ENCODE peak calls at places on chromosomes 11 and 22, in seven cellular contexts. One of them, this sample, is unnamed.

GRCh38 chr22:27845603-27846100 is 44.1 kb upstream of the MN1 start:
- DNase-seq in amygdala: no peak
- DNase-seq in RPMI8226: no peak
- DNase-seq in HFFc6: no peak
- DNase-seq in activated CD4-positive, alpha-beta T cell treated with anti-CD3 and anti-CD28 coated beads for 24 hours: no peak
- DNase-seq in putamen: no peak
- DNase-seq in activated T-helper 1 cell treated with anti-CD3 and anti-CD28 coated beads, Interleukin-12 subunit alpha, Interleukin-12 subunit beta, Interleukin-2, Interleukin-4 antibody, amounts not matched to agents 30 ng/mL and 10 ng/mL and 1 ng/mL, durations not matched to agents 14 hours and 24 hours and 36 hours: no peak
- DNase-seq in this sample: no peak

GRCh38 chr11:114159320-114159719 is 99.8 kb downstream of the ZBTB16 start:
- DNase-seq in amygdala: no peak
- DNase-seq in RPMI8226: no peak
- DNase-seq in HFFc6: no peak
- DNase-seq in activated CD4-positive, alpha-beta T cell treated with anti-CD3 and anti-CD28 coated beads for 24 hours: no peak
- DNase-seq in putamen: no peak
- DNase-seq in activated T-helper 1 cell treated with anti-CD3 and anti-CD28 coated beads, Interleukin-12 subunit alpha, Interleukin-12 subunit beta, Interleukin-2, Interleukin-4 antibody, amounts not matched to agents 30 ng/mL and 10 ng/mL and 1 ng/mL, durations not matched to agents 14 hours and 24 hours and 36 hours: no peak
- DNase-seq in this sample: no peak

GRCh38 chr22:30459206-30460052 is 12.4 kb downstream of the SEC14L3 start:
- DNase-seq in amygdala: no peak
- DNase-seq in RPMI8226: peak; percentile 61
- DNase-seq in HFFc6: no peak
- DNase-seq in activated CD4-positive, alpha-beta T cell treated with anti-CD3 and anti-CD28 coated beads for 24 hours: no peak
- DNase-seq in putamen: no peak
- DNase-seq in activated T-helper 1 cell treated with anti-CD3 and anti-CD28 coated beads, Interleukin-12 subunit alpha, Interleukin-12 subunit beta, Interleukin-2, Interleukin-4 antibody, amounts not matched to agents 30 ng/mL and 10 ng/mL and 1 ng/mL, durations not matched to agents 14 hours and 24 hours and 36 hours: peak; percentile 53
- DNase-seq in this sample: no peak

GRCh38 chr11:31865606-31866300 is 54.6 kb upstream of the PAX6 start:
- DNase-seq in amygdala: no peak
- DNase-seq in RPMI8226: no peak
- DNase-seq in HFFc6: no peak
- DNase-seq in activated CD4-positive, alpha-beta T cell treated with anti-CD3 and anti-CD28 coated beads for 24 hours: no peak
- DNase-seq in putamen: no peak
- DNase-seq in activated T-helper 1 cell treated with anti-CD3 and anti-CD28 coated beads, Interleukin-12 subunit alpha, Interleukin-12 subunit beta, Interleukin-2, Interleukin-4 antibody, amounts not matched to agents 30 ng/mL and 10 ng/mL and 1 ng/mL, durations not matched to agents 14 hours and 24 hours and 36 hours: no peak
- DNase-seq in this sample: no peak

GRCh38 chr11:66371627-66372415 is at the start of gene SLC29A2:
- DNase-seq in amygdala: no peak
- DNase-seq in RPMI8226: peak; percentile 99
- DNase-seq in HFFc6: no peak
- DNase-seq in activated CD4-positive, alpha-beta T cell treated with anti-CD3 and anti-CD28 coated beads for 24 hours: peak; percentile 66
- DNase-seq in putamen: peak; percentile 46
- DNase-seq in activated T-helper 1 cell treated with anti-CD3 and anti-CD28 coated beads, Interleukin-12 subunit alpha, Interleukin-12 subunit beta, Interleukin-2, Interleukin-4 antibody, amounts not matched to agents 30 ng/mL and 10 ng/mL and 1 ng/mL, durations not matched to agents 14 hours and 24 hours and 36 hours: peak; percentile 71
- DNase-seq in this sample: peak; percentile 75

GRCh38 chr11:78218707-78219492 is 30.2 kb downstream of the USP35 start:
- DNase-seq in amygdala: no peak
- DNase-seq in RPMI8226: no peak
- DNase-seq in HFFc6: no peak
- DNase-seq in activated CD4-positive, alpha-beta T cell treated with anti-CD3 and anti-CD28 coated beads for 24 hours: no peak
- DNase-seq in putamen: no peak
- DNase-seq in activated T-helper 1 cell treated with anti-CD3 and anti-CD28 coated beads, Interleukin-12 subunit alpha, Interleukin-12 subunit beta, Interleukin-2, Interleukin-4 antibody, amounts not matched to agents 30 ng/mL and 10 ng/mL and 1 ng/mL, durations not matched to agents 14 hours and 24 hours and 36 hours: no peak
- DNase-seq in this sample: no peak

GRCh38 chr11:66619080-66619554 is 2.7 kb downstream of the RBM14 start:
- DNase-seq in amygdala: no peak
- DNase-seq in RPMI8226: no peak
- DNase-seq in HFFc6: peak; percentile 75
- DNase-seq in activated CD4-positive, alpha-beta T cell treated with anti-CD3 and anti-CD28 coated beads for 24 hours: no peak
- DNase-seq in putamen: no peak
- DNase-seq in activated T-helper 1 cell treated with anti-CD3 and anti-CD28 coated beads, Interleukin-12 subunit alpha, Interleukin-12 subunit beta, Interleukin-2, Interleukin-4 antibody, amounts not matched to agents 30 ng/mL and 10 ng/mL and 1 ng/mL, durations not matched to agents 14 hours and 24 hours and 36 hours: peak; percentile 27
- DNase-seq in this sample: no peak

GRCh38 chr11:121711900-121712424 is 259.2 kb upstream of the SORL1-AS1 start:
- DNase-seq in amygdala: no peak
- DNase-seq in RPMI8226: no peak
- DNase-seq in HFFc6: no peak
- DNase-seq in activated CD4-positive, alpha-beta T cell treated with anti-CD3 and anti-CD28 coated beads for 24 hours: no peak
- DNase-seq in putamen: no peak
- DNase-seq in activated T-helper 1 cell treated with anti-CD3 and anti-CD28 coated beads, Interleukin-12 subunit alpha, Interleukin-12 subunit beta, Interleukin-2, Interleukin-4 antibody, amounts not matched to agents 30 ng/mL and 10 ng/mL and 1 ng/mL, durations not matched to agents 14 hours and 24 hours and 36 hours: no peak
- DNase-seq in this sample: no peak

GRCh38 chr22:46688949-46689348 is 49.1 kb downstream of the CERK start:
- DNase-seq in amygdala: no peak
- DNase-seq in RPMI8226: no peak
- DNase-seq in HFFc6: no peak
- DNase-seq in activated CD4-positive, alpha-beta T cell treated with anti-CD3 and anti-CD28 coated beads for 24 hours: no peak
- DNase-seq in putamen: no peak
- DNase-seq in activated T-helper 1 cell treated with anti-CD3 and anti-CD28 coated beads, Interleukin-12 subunit alpha, Interleukin-12 subunit beta, Interleukin-2, Interleukin-4 antibody, amounts not matched to agents 30 ng/mL and 10 ng/mL and 1 ng/mL, durations not matched to agents 14 hours and 24 hours and 36 hours: no peak
- DNase-seq in this sample: no peak

GRCh38 chr11:10807629-10808552 is 835 bp downstream of the EIF4G2 start:
- DNase-seq in amygdala: peak; percentile 56
- DNase-seq in RPMI8226: peak; percentile 20
- DNase-seq in HFFc6: peak; percentile 52
- DNase-seq in activated CD4-positive, alpha-beta T cell treated with anti-CD3 and anti-CD28 coated beads for 24 hours: no peak
- DNase-seq in putamen: peak; percentile 71
- DNase-seq in activated T-helper 1 cell treated with anti-CD3 and anti-CD28 coated beads, Interleukin-12 subunit alpha, Interleukin-12 subunit beta, Interleukin-2, Interleukin-4 antibody, amounts not matched to agents 30 ng/mL and 10 ng/mL and 1 ng/mL, durations not matched to agents 14 hours and 24 hours and 36 hours: peak; percentile 37
- DNase-seq in this sample: peak; percentile 39

GRCh38 chr22:22944268-22944985 is 56.8 kb downstream of the IGLL5 start:
- DNase-seq in amygdala: no peak
- DNase-seq in RPMI8226: peak; percentile 5
- DNase-seq in HFFc6: no peak
- DNase-seq in activated CD4-positive, alpha-beta T cell treated with anti-CD3 and anti-CD28 coated beads for 24 hours: no peak
- DNase-seq in putamen: no peak
- DNase-seq in activated T-helper 1 cell treated with anti-CD3 and anti-CD28 coated beads, Interleukin-12 subunit alpha, Interleukin-12 subunit beta, Interleukin-2, Interleukin-4 antibody, amounts not matched to agents 30 ng/mL and 10 ng/mL and 1 ng/mL, durations not matched to agents 14 hours and 24 hours and 36 hours: no peak
- DNase-seq in this sample: no peak

GRCh38 chr22:48950151-48950915 is 877.3 kb downstream of the BRD1 start:
- DNase-seq in amygdala: no peak
- DNase-seq in RPMI8226: no peak
- DNase-seq in HFFc6: no peak
- DNase-seq in activated CD4-positive, alpha-beta T cell treated with anti-CD3 and anti-CD28 coated beads for 24 hours: no peak
- DNase-seq in putamen: no peak
- DNase-seq in activated T-helper 1 cell treated with anti-CD3 and anti-CD28 coated beads, Interleukin-12 subunit alpha, Interleukin-12 subunit beta, Interleukin-2, Interleukin-4 antibody, amounts not matched to agents 30 ng/mL and 10 ng/mL and 1 ng/mL, durations not matched to agents 14 hours and 24 hours and 36 hours: no peak
- DNase-seq in this sample: no peak

GRCh38 chr22:19717691-19718254 is 3.5 kb downstream of the SEPTIN5 start:
- DNase-seq in amygdala: peak; percentile 61
- DNase-seq in RPMI8226: peak; percentile 41
- DNase-seq in HFFc6: peak; percentile 39
- DNase-seq in activated CD4-positive, alpha-beta T cell treated with anti-CD3 and anti-CD28 coated beads for 24 hours: peak; percentile 66
- DNase-seq in putamen: peak; percentile 58
- DNase-seq in activated T-helper 1 cell treated with anti-CD3 and anti-CD28 coated beads, Interleukin-12 subunit alpha, Interleukin-12 subunit beta, Interleukin-2, Interleukin-4 antibody, amounts not matched to agents 30 ng/mL and 10 ng/mL and 1 ng/mL, durations not matched to agents 14 hours and 24 hours and 36 hours: peak; percentile 79
- DNase-seq in this sample: peak; percentile 71

GRCh38 chr22:44214187-44214586 is 33.5 kb downstream of the PARVG start:
- DNase-seq in amygdala: no peak
- DNase-seq in RPMI8226: no peak
- DNase-seq in HFFc6: no peak
- DNase-seq in activated CD4-positive, alpha-beta T cell treated with anti-CD3 and anti-CD28 coated beads for 24 hours: no peak
- DNase-seq in putamen: no peak
- DNase-seq in activated T-helper 1 cell treated with anti-CD3 and anti-CD28 coated beads, Interleukin-12 subunit alpha, Interleukin-12 subunit beta, Interleukin-2, Interleukin-4 antibody, amounts not matched to agents 30 ng/mL and 10 ng/mL and 1 ng/mL, durations not matched to agents 14 hours and 24 hours and 36 hours: no peak
- DNase-seq in this sample: no peak

GRCh38 chr11:17991799-17992433 is 20.9 kb downstream of the SERGEF start:
- DNase-seq in amygdala: no peak
- DNase-seq in RPMI8226: peak; percentile 47
- DNase-seq in HFFc6: peak; percentile 43
- DNase-seq in activated CD4-positive, alpha-beta T cell treated with anti-CD3 and anti-CD28 coated beads for 24 hours: peak; percentile 42
- DNase-seq in putamen: peak; percentile 34
- DNase-seq in activated T-helper 1 cell treated with anti-CD3 and anti-CD28 coated beads, Interleukin-12 subunit alpha, Interleukin-12 subunit beta, Interleukin-2, Interleukin-4 antibody, amounts not matched to agents 30 ng/mL and 10 ng/mL and 1 ng/mL, durations not matched to agents 14 hours and 24 hours and 36 hours: peak; percentile 33
- DNase-seq in this sample: no peak

GRCh38 chr22:19800306-19800705 is 39.7 kb downstream of the TBX1 start:
- DNase-seq in amygdala: no peak
- DNase-seq in RPMI8226: no peak
- DNase-seq in HFFc6: no peak
- DNase-seq in activated CD4-positive, alpha-beta T cell treated with anti-CD3 and anti-CD28 coated beads for 24 hours: no peak
- DNase-seq in putamen: no peak
- DNase-seq in activated T-helper 1 cell treated with anti-CD3 and anti-CD28 coated beads, Interleukin-12 subunit alpha, Interleukin-12 subunit beta, Interleukin-2, Interleukin-4 antibody, amounts not matched to agents 30 ng/mL and 10 ng/mL and 1 ng/mL, durations not matched to agents 14 hours and 24 hours and 36 hours: no peak
- DNase-seq in this sample: no peak

GRCh38 chr11:13015753-13016152 is 6.6 kb downstream of the RASSF10 start:
- DNase-seq in amygdala: no peak
- DNase-seq in RPMI8226: no peak
- DNase-seq in HFFc6: no peak
- DNase-seq in activated CD4-positive, alpha-beta T cell treated with anti-CD3 and anti-CD28 coated beads for 24 hours: no peak
- DNase-seq in putamen: no peak
- DNase-seq in activated T-helper 1 cell treated with anti-CD3 and anti-CD28 coated beads, Interleukin-12 subunit alpha, Interleukin-12 subunit beta, Interleukin-2, Interleukin-4 antibody, amounts not matched to agents 30 ng/mL and 10 ng/mL and 1 ng/mL, durations not matched to agents 14 hours and 24 hours and 36 hours: no peak
- DNase-seq in this sample: no peak

GRCh38 chr11:27857014-27857413 is 156.8 kb upstream of the BDNF start:
- DNase-seq in amygdala: no peak
- DNase-seq in RPMI8226: peak; percentile 55
- DNase-seq in HFFc6: peak; percentile 7
- DNase-seq in activated CD4-positive, alpha-beta T cell treated with anti-CD3 and anti-CD28 coated beads for 24 hours: no peak
- DNase-seq in putamen: no peak
- DNase-seq in activated T-helper 1 cell treated with anti-CD3 and anti-CD28 coated beads, Interleukin-12 subunit alpha, Interleukin-12 subunit beta, Interleukin-2, Interleukin-4 antibody, amounts not matched to agents 30 ng/mL and 10 ng/mL and 1 ng/mL, durations not matched to agents 14 hours and 24 hours and 36 hours: no peak
- DNase-seq in this sample: no peak

GRCh38 chr11:123740787-123741158 is 687 bp downstream of the ZNF202 start:
- DNase-seq in amygdala: no peak
- DNase-seq in RPMI8226: no peak
- DNase-seq in HFFc6: no peak
- DNase-seq in activated CD4-positive, alpha-beta T cell treated with anti-CD3 and anti-CD28 coated beads for 24 hours: no peak
- DNase-seq in putamen: no peak
- DNase-seq in activated T-helper 1 cell treated with anti-CD3 and anti-CD28 coated beads, Interleukin-12 subunit alpha, Interleukin-12 subunit beta, Interleukin-2, Interleukin-4 antibody, amounts not matched to agents 30 ng/mL and 10 ng/mL and 1 ng/mL, durations not matched to agents 14 hours and 24 hours and 36 hours: no peak
- DNase-seq in this sample: no peak

GRCh38 chr11:128884703-128885338 is 6.3 kb upstream of the KCNJ5 start:
- DNase-seq in amygdala: peak; percentile 19
- DNase-seq in RPMI8226: peak; percentile 62
- DNase-seq in HFFc6: peak; percentile 61
- DNase-seq in activated CD4-positive, alpha-beta T cell treated with anti-CD3 and anti-CD28 coated beads for 24 hours: peak; percentile 49
- DNase-seq in putamen: no peak
- DNase-seq in activated T-helper 1 cell treated with anti-CD3 and anti-CD28 coated beads, Interleukin-12 subunit alpha, Interleukin-12 subunit beta, Interleukin-2, Interleukin-4 antibody, amounts not matched to agents 30 ng/mL and 10 ng/mL and 1 ng/mL, durations not matched to agents 14 hours and 24 hours and 36 hours: peak; percentile 52
- DNase-seq in this sample: peak; percentile 53

GRCh38 chr22:30196141-30196866 is 50.3 kb downstream of the LIF start:
- DNase-seq in amygdala: no peak
- DNase-seq in RPMI8226: no peak
- DNase-seq in HFFc6: peak; percentile 99
- DNase-seq in activated CD4-positive, alpha-beta T cell treated with anti-CD3 and anti-CD28 coated beads for 24 hours: peak; percentile 30
- DNase-seq in putamen: no peak
- DNase-seq in activated T-helper 1 cell treated with anti-CD3 and anti-CD28 coated beads, Interleukin-12 subunit alpha, Interleukin-12 subunit beta, Interleukin-2, Interleukin-4 antibody, amounts not matched to agents 30 ng/mL and 10 ng/mL and 1 ng/mL, durations not matched to agents 14 hours and 24 hours and 36 hours: peak; percentile 59
- DNase-seq in this sample: peak; percentile 39

GRCh38 chr11:87213444-87213843 is 175.7 kb downstream of the TMEM135 start:
- DNase-seq in amygdala: no peak
- DNase-seq in RPMI8226: no peak
- DNase-seq in HFFc6: no peak
- DNase-seq in activated CD4-positive, alpha-beta T cell treated with anti-CD3 and anti-CD28 coated beads for 24 hours: no peak
- DNase-seq in putamen: no peak
- DNase-seq in activated T-helper 1 cell treated with anti-CD3 and anti-CD28 coated beads, Interleukin-12 subunit alpha, Interleukin-12 subunit beta, Interleukin-2, Interleukin-4 antibody, amounts not matched to agents 30 ng/mL and 10 ng/mL and 1 ng/mL, durations not matched to agents 14 hours and 24 hours and 36 hours: no peak
- DNase-seq in this sample: no peak

GRCh38 chr11:126173257-126173656 is 38.2 kb downstream of the RPUSD4 start:
- DNase-seq in amygdala: no peak
- DNase-seq in RPMI8226: peak; percentile 17
- DNase-seq in HFFc6: no peak
- DNase-seq in activated CD4-positive, alpha-beta T cell treated with anti-CD3 and anti-CD28 coated beads for 24 hours: no peak
- DNase-seq in putamen: no peak
- DNase-seq in activated T-helper 1 cell treated with anti-CD3 and anti-CD28 coated beads, Interleukin-12 subunit alpha, Interleukin-12 subunit beta, Interleukin-2, Interleukin-4 antibody, amounts not matched to agents 30 ng/mL and 10 ng/mL and 1 ng/mL, durations not matched to agents 14 hours and 24 hours and 36 hours: no peak
- DNase-seq in this sample: no peak

GRCh38 chr11:129795089-129795488 is 20.6 kb upstream of the TMEM45B start:
- DNase-seq in amygdala: no peak
- DNase-seq in RPMI8226: no peak
- DNase-seq in HFFc6: no peak
- DNase-seq in activated CD4-positive, alpha-beta T cell treated with anti-CD3 and anti-CD28 coated beads for 24 hours: no peak
- DNase-seq in putamen: no peak
- DNase-seq in activated T-helper 1 cell treated with anti-CD3 and anti-CD28 coated beads, Interleukin-12 subunit alpha, Interleukin-12 subunit beta, Interleukin-2, Interleukin-4 antibody, amounts not matched to agents 30 ng/mL and 10 ng/mL and 1 ng/mL, durations not matched to agents 14 hours and 24 hours and 36 hours: no peak
- DNase-seq in this sample: no peak

GRCh38 chr11:35841733-35842132 is 102.1 kb upstream of the LDLRAD3 start:
- DNase-seq in amygdala: no peak
- DNase-seq in RPMI8226: no peak
- DNase-seq in HFFc6: no peak
- DNase-seq in activated CD4-positive, alpha-beta T cell treated with anti-CD3 and anti-CD28 coated beads for 24 hours: no peak
- DNase-seq in putamen: no peak
- DNase-seq in activated T-helper 1 cell treated with anti-CD3 and anti-CD28 coated beads, Interleukin-12 subunit alpha, Interleukin-12 subunit beta, Interleukin-2, Interleukin-4 antibody, amounts not matched to agents 30 ng/mL and 10 ng/mL and 1 ng/mL, durations not matched to agents 14 hours and 24 hours and 36 hours: no peak
- DNase-seq in this sample: no peak

GRCh38 chr11:47672283-47672730 is 29.9 kb upstream of the MTCH2 start:
- DNase-seq in amygdala: no peak
- DNase-seq in RPMI8226: no peak
- DNase-seq in HFFc6: no peak
- DNase-seq in activated CD4-positive, alpha-beta T cell treated with anti-CD3 and anti-CD28 coated beads for 24 hours: no peak
- DNase-seq in putamen: no peak
- DNase-seq in activated T-helper 1 cell treated with anti-CD3 and anti-CD28 coated beads, Interleukin-12 subunit alpha, Interleukin-12 subunit beta, Interleukin-2, Interleukin-4 antibody, amounts not matched to agents 30 ng/mL and 10 ng/mL and 1 ng/mL, durations not matched to agents 14 hours and 24 hours and 36 hours: no peak
- DNase-seq in this sample: no peak

GRCh38 chr11:99020324-99021225 is at the start of gene CNTN5:
- DNase-seq in amygdala: peak; percentile 67
- DNase-seq in RPMI8226: peak; percentile 92
- DNase-seq in HFFc6: peak; percentile 0
- DNase-seq in activated CD4-positive, alpha-beta T cell treated with anti-CD3 and anti-CD28 coated beads for 24 hours: no peak
- DNase-seq in putamen: peak; percentile 27
- DNase-seq in activated T-helper 1 cell treated with anti-CD3 and anti-CD28 coated beads, Interleukin-12 subunit alpha, Interleukin-12 subunit beta, Interleukin-2, Interleukin-4 antibody, amounts not matched to agents 30 ng/mL and 10 ng/mL and 1 ng/mL, durations not matched to agents 14 hours and 24 hours and 36 hours: no peak
- DNase-seq in this sample: peak; percentile 2

GRCh38 chr11:79616392-79616831 is 175.6 kb upstream of the TENM4 start:
- DNase-seq in amygdala: no peak
- DNase-seq in RPMI8226: no peak
- DNase-seq in HFFc6: no peak
- DNase-seq in activated CD4-positive, alpha-beta T cell treated with anti-CD3 and anti-CD28 coated beads for 24 hours: no peak
- DNase-seq in putamen: no peak
- DNase-seq in activated T-helper 1 cell treated with anti-CD3 and anti-CD28 coated beads, Interleukin-12 subunit alpha, Interleukin-12 subunit beta, Interleukin-2, Interleukin-4 antibody, amounts not matched to agents 30 ng/mL and 10 ng/mL and 1 ng/mL, durations not matched to agents 14 hours and 24 hours and 36 hours: no peak
- DNase-seq in this sample: no peak

GRCh38 chr22:33796494-33796893 is 123.8 kb downstream of the LARGE1 start:
- DNase-seq in amygdala: no peak
- DNase-seq in RPMI8226: no peak
- DNase-seq in HFFc6: no peak
- DNase-seq in activated CD4-positive, alpha-beta T cell treated with anti-CD3 and anti-CD28 coated beads for 24 hours: no peak
- DNase-seq in putamen: no peak
- DNase-seq in activated T-helper 1 cell treated with anti-CD3 and anti-CD28 coated beads, Interleukin-12 subunit alpha, Interleukin-12 subunit beta, Interleukin-2, Interleukin-4 antibody, amounts not matched to agents 30 ng/mL and 10 ng/mL and 1 ng/mL, durations not matched to agents 14 hours and 24 hours and 36 hours: no peak
- DNase-seq in this sample: no peak

GRCh38 chr11:13440100-13440855 is 22.7 kb downstream of the BTBD10 start:
- DNase-seq in amygdala: peak; percentile 53
- DNase-seq in RPMI8226: no peak
- DNase-seq in HFFc6: peak; percentile 93
- DNase-seq in activated CD4-positive, alpha-beta T cell treated with anti-CD3 and anti-CD28 coated beads for 24 hours: no peak
- DNase-seq in putamen: peak; percentile 87
- DNase-seq in activated T-helper 1 cell treated with anti-CD3 and anti-CD28 coated beads, Interleukin-12 subunit alpha, Interleukin-12 subunit beta, Interleukin-2, Interleukin-4 antibody, amounts not matched to agents 30 ng/mL and 10 ng/mL and 1 ng/mL, durations not matched to agents 14 hours and 24 hours and 36 hours: no peak
- DNase-seq in this sample: no peak

GRCh38 chr22:45692549-45692948 is 20.9 kb downstream of the ATXN10 start:
- DNase-seq in amygdala: no peak
- DNase-seq in RPMI8226: no peak
- DNase-seq in HFFc6: peak; percentile 46
- DNase-seq in activated CD4-positive, alpha-beta T cell treated with anti-CD3 and anti-CD28 coated beads for 24 hours: no peak
- DNase-seq in putamen: no peak
- DNase-seq in activated T-helper 1 cell treated with anti-CD3 and anti-CD28 coated beads, Interleukin-12 subunit alpha, Interleukin-12 subunit beta, Interleukin-2, Interleukin-4 antibody, amounts not matched to agents 30 ng/mL and 10 ng/mL and 1 ng/mL, durations not matched to agents 14 hours and 24 hours and 36 hours: no peak
- DNase-seq in this sample: no peak

GRCh38 chr11:35330156-35330889 is 89.0 kb downstream of the SLC1A2 start:
- DNase-seq in amygdala: no peak
- DNase-seq in RPMI8226: peak; percentile 34
- DNase-seq in HFFc6: no peak
- DNase-seq in activated CD4-positive, alpha-beta T cell treated with anti-CD3 and anti-CD28 coated beads for 24 hours: no peak
- DNase-seq in putamen: no peak
- DNase-seq in activated T-helper 1 cell treated with anti-CD3 and anti-CD28 coated beads, Interleukin-12 subunit alpha, Interleukin-12 subunit beta, Interleukin-2, Interleukin-4 antibody, amounts not matched to agents 30 ng/mL and 10 ng/mL and 1 ng/mL, durations not matched to agents 14 hours and 24 hours and 36 hours: no peak
- DNase-seq in this sample: no peak